ENCODE peak calls at places on chromosomes 7 and 10, in five cellular contexts. W, J, Q, M and P are unnamed samples.
A peak's percentile ranks its signal among the peaks of the same experiment; 100 is the strongest.

GRCh38 chr10:122471531-122472177 is 10.3 kb downstream of the HTRA1 start:
- DNase-seq in W (no peak), Q (no peak), J (no peak), M (no peak), P (no peak)

GRCh38 chr7:157738064-157738460 is 401.3 kb downstream of the DNAJB6 start:
- DNase-seq in W (no peak), M (no peak), J (no peak), Q (no peak), P (no peak)

GRCh38 chr10:43760514-43760913 is 111.8 kb upstream of the ZNF32 start:
- DNase-seq in M (no peak), J (no peak), Q (no peak), W (no peak), P (no peak)

GRCh38 chr10:97210576-97210975 is 24.8 kb upstream of the SLIT1 start:
- DNase-seq in Q (no peak), W (peak; percentile 44), J (no peak), M (peak; percentile 70), P (peak; percentile 84)

GRCh38 chr10:130020651-130021372 is 56.7 kb upstream of the EBF3 start:
- DNase-seq in J (no peak), Q (no peak), M (no peak), W (no peak), P (no peak)

GRCh38 chr7:47602272-47603004 is 20.5 kb upstream of the TNS3 start:
- DNase-seq in Q (no peak), W (no peak), M (no peak), J (no peak), P (no peak)

GRCh38 chr10:59895629-59896116 is 10.7 kb downstream of the CCDC6 start:
- DNase-seq in J (no peak), M (no peak), Q (no peak), W (no peak), P (no peak)

GRCh38 chr7:158816271-158816670 is 13.0 kb downstream of the ESYT2 start:
- DNase-seq in J (no peak), M (no peak), W (no peak), Q (no peak), P (no peak)

GRCh38 chr7:322111-322671 is 32.2 kb downstream of the FOXL3 start:
- DNase-seq in W (no peak), M (peak; percentile 94), Q (no peak), J (peak; percentile 48), P (peak; percentile 89)

GRCh38 chr7:112365551-112365950 is 84.7 kb upstream of the IFRD1 start:
- DNase-seq in J (no peak), W (no peak), M (no peak), Q (no peak), P (no peak)

GRCh38 chr10:72094574-72094973 is 6.2 kb upstream of the SPOCK2 start:
- DNase-seq in Q (no peak), M (no peak), W (no peak), J (no peak), P (no peak)

DNA sequence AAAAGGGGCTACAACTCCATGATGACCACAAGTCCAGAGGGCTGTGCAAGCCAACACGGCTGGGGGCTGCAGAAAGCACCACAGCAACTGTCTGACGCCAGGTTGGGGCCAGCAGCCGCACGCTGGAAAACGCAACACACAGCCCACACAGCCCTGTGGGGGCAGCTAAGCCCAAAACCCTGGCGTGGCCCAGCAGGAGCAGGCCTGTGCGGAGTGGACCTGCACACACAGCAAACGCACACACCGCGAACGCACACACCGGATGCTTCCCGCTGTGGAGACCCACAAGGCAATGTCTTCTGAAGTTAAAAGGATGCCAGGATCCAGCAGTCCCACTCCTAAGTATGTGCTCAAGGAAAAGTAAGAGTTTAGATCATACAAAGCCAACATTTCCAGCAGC is 121.2 kb downstream of the MAD1L1 start:
- DNase-seq in W (no peak), J (no peak), M (no peak), Q (no peak), P (no peak)
- TF ChIP-seq CTCF in W (no peak), J (no peak), M (no peak), Q (no peak), P (no peak)

GRCh38 chr7:41238851-41239331 is 464.0 kb downstream of the INHBA start:
- DNase-seq in M (no peak), Q (no peak), W (no peak), J (no peak), P (no peak)

GRCh38 chr7:41237956-41238355 is 464.9 kb downstream of the INHBA start:
- DNase-seq in J (no peak), Q (no peak), W (no peak), M (no peak), P (no peak)

GRCh38 chr7:41244246-41244645 is 458.6 kb downstream of the INHBA start:
- DNase-seq in M (no peak), W (no peak), J (no peak), Q (no peak), P (no peak)

GRCh38 chr7:41239596-41239995 is 463.3 kb downstream of the INHBA start:
- DNase-seq in W (no peak), M (no peak), J (no peak), Q (no peak), P (no peak)

DNA sequence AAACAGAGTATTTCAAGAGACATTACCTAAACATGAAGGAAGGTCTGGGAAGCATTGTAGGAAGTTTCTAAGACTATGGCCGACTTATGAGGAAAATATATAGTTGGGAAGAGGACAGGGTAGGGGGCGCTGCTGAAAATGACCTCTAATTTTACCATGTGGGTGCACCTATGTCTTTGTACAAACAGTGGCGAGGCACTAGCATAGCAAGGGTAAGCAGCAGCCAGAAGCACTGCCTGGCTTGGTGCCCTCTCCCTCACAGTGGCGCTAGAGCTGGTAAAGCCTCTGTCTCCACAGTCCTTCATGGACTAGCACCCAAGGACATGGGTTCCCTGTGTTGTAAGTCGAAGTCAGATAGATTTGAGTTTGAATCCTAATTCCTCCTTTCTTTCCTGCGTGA is 461.2 kb downstream of the INHBA start:
- DNase-seq in J (no peak), Q (no peak), W (no peak), M (no peak), P (no peak)
- TF ChIP-seq CTCF in J (no peak), Q (no peak), W (no peak), M (no peak), P (no peak)

GRCh38 chr7:141754939-141755338 is 9.0 kb upstream of the TAS2R3 start:
- DNase-seq in J (no peak), W (no peak), M (no peak), Q (no peak), P (peak; percentile 35)
- TF ChIP-seq CTCF in J (peak; percentile 73), W (peak; percentile 40), M (peak; percentile 35), Q (peak; percentile 21), P (peak; percentile 83)

DNA sequence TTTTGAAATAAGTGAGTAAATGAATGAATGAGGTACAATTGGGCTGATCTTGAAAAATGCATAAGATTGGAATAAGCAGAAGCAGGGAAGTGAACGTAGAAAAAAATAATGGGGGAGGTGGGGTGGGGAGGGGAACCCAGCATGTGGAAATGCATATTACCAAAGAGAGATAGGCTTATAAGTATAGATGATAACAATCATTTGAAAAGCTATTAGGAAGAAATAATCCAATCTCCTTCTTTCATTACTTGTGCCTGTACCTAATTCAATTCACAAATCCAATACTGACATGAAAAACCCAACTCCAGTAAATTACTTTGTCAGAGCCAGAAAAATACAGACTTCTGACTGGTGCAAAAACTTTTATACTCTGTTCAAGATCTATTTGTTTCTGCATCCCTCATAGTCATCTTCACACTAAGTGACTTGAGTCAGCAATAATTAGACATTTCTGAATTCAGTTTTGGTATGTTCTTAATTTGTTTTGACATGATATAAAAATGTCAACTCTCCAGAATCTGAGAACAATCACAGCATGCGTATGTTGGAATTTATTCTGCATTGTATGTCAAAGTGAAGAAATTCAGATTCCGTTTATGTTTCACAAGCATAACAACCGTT is 99.2 kb downstream of the IQUB start:
- DNase-seq in W (no peak), M (no peak), J (no peak), Q (no peak), P (no peak)
- TF ChIP-seq CTCF in W (no peak), M (no peak), J (no peak), Q (no peak), P (no peak)

GRCh38 chr10:69936091-69936490 is 116.6 kb upstream of the MACROH2A2 start:
- DNase-seq in J (no peak), Q (no peak), W (no peak), M (peak; percentile 51), P (no peak)
- TF ChIP-seq CTCF in J (peak; percentile 25), Q (peak; percentile 3), W (peak; percentile 44), M (peak; percentile 41), P (no peak)

DNA sequence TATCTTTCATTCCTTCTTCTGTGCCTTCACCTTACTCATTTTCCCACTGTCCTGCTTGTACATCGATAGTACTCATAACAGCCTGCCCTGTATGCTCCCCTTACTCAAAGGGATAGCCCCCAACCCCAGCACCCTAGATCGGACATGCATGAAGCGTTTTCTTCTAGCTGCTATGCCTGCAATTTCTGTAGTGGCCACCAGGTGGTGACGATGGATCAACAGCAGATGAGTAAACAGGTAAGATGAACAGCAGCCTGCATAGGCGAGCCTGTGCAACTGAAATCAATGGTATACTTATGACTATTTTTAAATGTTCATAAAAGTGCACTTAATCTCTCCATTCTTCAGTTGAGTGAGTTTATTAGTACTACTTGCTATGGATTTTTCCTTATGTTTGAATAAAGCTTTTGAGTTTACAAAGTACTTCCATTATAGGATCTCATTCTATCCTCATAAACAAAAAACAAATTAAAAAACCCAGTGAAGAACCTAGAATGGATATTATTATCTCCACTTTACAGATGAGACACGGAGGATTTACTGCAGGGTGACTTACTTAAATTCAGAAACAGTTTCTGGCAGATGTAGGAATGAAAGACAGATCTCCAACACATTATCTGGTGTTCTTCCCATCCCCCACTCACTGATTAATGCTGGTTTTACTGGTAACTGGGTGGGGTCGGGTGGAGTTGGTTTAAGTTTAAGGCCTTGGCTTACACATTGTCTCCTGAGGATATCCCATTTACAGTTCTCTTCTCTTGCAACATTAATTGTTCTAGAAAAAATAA is 222.2 kb downstream of the GLI3 start:
- DNase-seq in W (no peak), Q (no peak), J (no peak), M (no peak), P (peak; percentile 45)
- TF ChIP-seq CTCF in W (peak; percentile 75), Q (peak; percentile 56), J (peak; percentile 86), M (peak; percentile 39), P (peak; percentile 98)

GRCh38 chr7:122532406-122533269 is 166.3 kb downstream of the RNF133 start:
- DNase-seq in Q (no peak), M (peak; percentile 5), J (no peak), W (no peak), P (no peak)
- TF ChIP-seq CTCF in Q (no peak), M (peak; percentile 13), J (no peak), W (peak; percentile 44), P (peak; percentile 78)

GRCh38 chr10:86500846-86501245 is 20.7 kb downstream of the WAPL start:
- DNase-seq in Q (no peak), J (no peak), W (no peak), M (no peak), P (no peak)

GRCh38 chr10:86506062-86506461 is 15.5 kb downstream of the WAPL start:
- DNase-seq in Q (no peak), W (no peak), M (no peak), J (no peak), P (no peak)

GRCh38 chr10:86508217-86508616 is 13.4 kb downstream of the WAPL start:
- DNase-seq in M (no peak), Q (no peak), J (no peak), W (no peak), P (no peak)

GRCh38 chr10:86506499-86506898 is 15.1 kb downstream of the WAPL start:
- DNase-seq in W (no peak), J (no peak), Q (no peak), M (no peak), P (no peak)

GRCh38 chr10:86504510-86504909 is 17.1 kb downstream of the WAPL start:
- DNase-seq in Q (no peak), W (no peak), J (no peak), M (no peak), P (no peak)
- TF ChIP-seq CTCF in Q (no peak), W (no peak), J (no peak), M (no peak), P (no peak)